ENCODE peak calls at places on chromosomes 13 and 19, in four cellular contexts. L is A549, A is upper lobe of left lung, J is stomach. P is an unnamed sample.

GRCh38 chr13:59176775-59177174 is 987.0 kb downstream of the DIAPH3 start:
- DNase-seq in J (no peak), A (no peak), L (no peak), P (no peak)

GRCh38 chr19:12721656-12722565 is 1.8 kb downstream of the TNPO2 start:
- DNase-seq in J (peak), A (peak), L (peak), P (peak)

GRCh38 chr13:21071015-21071414 is 9.6 kb upstream of the LATS2 start:
- DNase-seq in A (no peak), L (no peak), J (no peak), P (no peak)

GRCh38 chr13:40508112-40508511 is 158.3 kb downstream of the FOXO1 start:
- DNase-seq in J (no peak), A (no peak), L (no peak), P (no peak)

GRCh38 chr13:99028890-99029289 is 51.0 kb upstream of the DOCK9 start:
- DNase-seq in J (no peak), A (no peak), L (no peak), P (no peak)

GRCh38 chr19:38420935-38421334 is 5.1 kb downstream of the RASGRP4 start:
- DNase-seq in L (no peak), J (no peak), A (no peak), P (no peak)

GRCh38 chr13:28636078-28636477 is 22.9 kb upstream of the POMP start:
- DNase-seq in A (no peak), J (no peak), L (no peak), P (no peak)

GRCh38 chr19:13146763-13147563 is 3.2 kb downstream of the STX10 start:
- DNase-seq in A (no peak), J (peak), L (no peak), P (peak)

GRCh38 chr13:47484564-47484963 is 516.5 kb downstream of the SUCLA2 start:
- DNase-seq in L (no peak), A (no peak), J (no peak), P (no peak)

GRCh38 chr19:4633140-4633967 is 6.0 kb upstream of the TNFAIP8L1 start:
- DNase-seq in J (peak), L (peak), A (no peak), P (peak)

GRCh38 chr19:38658462-38659306 is 11.2 kb downstream of the ACTN4 start:
- DNase-seq in A (no peak), J (peak), L (peak), P (peak)

GRCh38 chr19:55542292-55542855 is 3.0 kb downstream of the SBK3 start:
- DNase-seq in L (no peak), J (no peak), A (no peak), P (no peak)

GRCh38 chr13:26249551-26249950 is 4.4 kb upstream of the CDK8 start:
- DNase-seq in L (no peak), A (no peak), J (no peak), P (no peak)

GRCh38 chr13:29737061-29737460 is 113.4 kb downstream of the UBL3 start:
- DNase-seq in J (no peak), A (no peak), L (no peak), P (no peak)

GRCh38 chr13:18996627-18997051 is 185.0 kb downstream of the TUBA3C start:
- DNase-seq in A (no peak), J (peak), L (no peak), P (no peak)

GRCh38 chr19:34220472-34221063 is 33.8 kb upstream of the GARRE1 start:
- DNase-seq in A (no peak), L (peak), J (peak), P (peak)

GRCh38 chr13:43573361-43573740 is 213.4 kb downstream of the ENOX1 start:
- DNase-seq in L (no peak), J (no peak), A (no peak), P (no peak)

GRCh38 chr13:71149498-71150363 is 717.3 kb downstream of the DACH1 start:
- DNase-seq in L (no peak), A (no peak), J (peak), P (no peak)

GRCh38 chr13:33380487-33381079 is 95.0 kb upstream of the STARD13 start:
- DNase-seq in J (no peak), A (no peak), L (no peak), P (no peak)

GRCh38 chr19:47107953-47108746 is 5.4 kb downstream of the ZC3H4 start:
- DNase-seq in L (no peak), J (no peak), A (no peak), P (no peak)

GRCh38 chr13:42266464-42266863 is 5.5 kb upstream of the AKAP11 start:
- DNase-seq in L (no peak), A (no peak), J (no peak), P (no peak)

GRCh38 chr13:79621902-79622301 is 140.9 kb downstream of the NDFIP2 start:
- DNase-seq in A (no peak), L (no peak), J (no peak), P (no peak)

GRCh38 chr19:33998739-33999345 is 173.5 kb upstream of the LSM14A start:
- DNase-seq in L (peak), A (no peak), J (no peak), P (no peak)

GRCh38 chr19:13208964-13209796 is 59.0 kb downstream of the IER2 start:
- DNase-seq in L (no peak), A (peak), J (no peak), P (no peak)

GRCh38 chr13:36029171-36029570 is 102.0 kb downstream of the DCLK1 start:
- DNase-seq in A (no peak), L (no peak), J (no peak), P (no peak)

GRCh38 chr13:41389580-41389979 is 67.8 kb upstream of the RGCC start:
- DNase-seq in J (no peak), L (no peak), A (no peak), P (no peak)

GRCh38 chr13:113927661-113928581 is 46.0 kb downstream of the C13orf46 start:
- DNase-seq in J (peak), A (peak), L (no peak), P (peak)

DNA sequence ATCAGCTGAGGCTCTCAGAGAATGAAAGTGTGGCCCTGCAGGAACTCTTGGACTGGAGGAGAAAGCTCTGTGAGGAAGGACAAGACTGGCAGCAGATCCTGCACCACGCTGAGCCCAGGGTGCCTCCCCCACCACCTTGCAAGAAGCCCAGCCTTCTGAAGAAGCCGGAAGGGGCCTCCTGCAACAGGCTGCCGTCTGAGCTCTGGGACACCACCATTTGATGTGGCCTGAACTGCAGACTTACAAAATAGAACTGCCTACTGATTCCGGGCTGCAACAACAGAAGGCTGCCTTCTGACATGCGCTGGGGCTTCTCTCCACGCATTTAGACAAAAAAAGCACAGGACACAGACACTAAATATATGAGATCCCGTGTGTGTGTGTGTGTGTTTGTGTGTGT is 577.2 kb downstream of the MYO16 start:
- DNase-seq in L (no peak), J (no peak), A (no peak), P (no peak)
- H3K4me3 ChIP-seq in L (no peak), J (no peak), A (no peak), P (no peak)

DNA sequence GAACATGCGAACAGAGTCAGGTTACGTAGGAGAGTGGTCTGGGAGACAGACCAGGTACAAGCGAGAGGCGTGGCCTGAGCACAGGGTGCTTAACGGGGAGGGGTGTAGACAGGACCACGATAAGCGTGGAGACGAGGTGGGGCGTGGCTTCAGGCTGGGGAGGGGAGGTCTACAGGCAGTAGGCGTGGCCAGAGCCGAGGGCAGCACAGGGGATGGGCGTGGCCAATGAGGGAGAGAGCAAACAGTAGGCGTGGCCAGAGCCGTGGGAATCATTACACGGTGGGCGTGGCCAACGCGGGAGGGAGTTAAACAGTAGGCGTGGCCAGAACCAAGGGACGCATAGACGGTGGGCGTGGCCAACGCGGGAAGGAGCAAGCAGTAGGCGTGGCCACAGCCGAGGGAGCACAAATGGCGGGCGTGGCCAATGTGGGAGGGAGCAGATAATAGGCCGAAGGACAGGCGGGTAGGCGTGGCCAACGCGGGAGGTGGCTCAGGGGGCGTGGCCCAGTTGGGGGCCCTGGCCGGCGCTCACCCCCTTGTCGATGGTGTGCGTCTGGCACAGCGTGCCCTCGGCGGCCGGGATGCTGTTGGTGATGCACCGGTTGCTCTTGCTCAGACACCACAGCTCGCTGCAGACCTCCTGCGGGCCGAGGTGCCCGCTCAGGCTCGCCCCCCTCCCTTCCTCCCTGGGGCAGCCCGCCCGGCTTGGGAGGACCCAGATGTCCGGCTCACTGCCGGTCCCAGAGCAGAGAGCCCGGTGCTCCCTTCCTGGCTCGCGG is 15.2 kb upstream of the MYO1F start:
- DNase-seq in L (peak), A (peak), J (peak), P (peak)
- H3K27ac ChIP-seq in L (peak), A (peak), J (peak), P (peak)

GRCh38 chr13:106373989-106374572 is 161.4 kb downstream of the EFNB2 start:
- DNase-seq in A (no peak), J (no peak), L (no peak), P (no peak)
- TF ChIP-seq EP300 in A (no peak), J (no peak), L (no peak), P (no peak)

DNA sequence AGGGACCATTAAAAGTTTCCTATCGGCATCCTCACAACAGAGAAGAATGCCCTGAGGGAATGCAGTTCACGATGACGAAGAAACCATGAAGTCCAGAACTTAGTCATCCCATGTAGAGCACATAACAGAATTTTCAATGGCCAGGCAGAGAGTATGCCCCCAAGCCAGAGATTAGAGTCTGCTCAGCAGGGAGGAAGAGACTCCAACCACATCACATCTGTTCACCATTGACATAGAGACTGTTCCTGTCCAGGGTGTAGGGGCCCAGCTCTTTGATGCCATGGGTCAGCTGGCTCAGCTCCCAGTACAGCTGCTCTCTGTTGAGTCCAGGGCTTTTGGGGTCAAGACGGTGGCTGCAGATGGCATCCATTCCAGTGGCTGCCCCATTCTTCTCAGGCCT is 68.2 kb downstream of the MBD3L1 start:
- DNase-seq in L (no peak), J (no peak), A (no peak), P (no peak)
- H3K4me3 ChIP-seq in L (no peak), J (no peak), A (no peak), P (no peak)

DNA sequence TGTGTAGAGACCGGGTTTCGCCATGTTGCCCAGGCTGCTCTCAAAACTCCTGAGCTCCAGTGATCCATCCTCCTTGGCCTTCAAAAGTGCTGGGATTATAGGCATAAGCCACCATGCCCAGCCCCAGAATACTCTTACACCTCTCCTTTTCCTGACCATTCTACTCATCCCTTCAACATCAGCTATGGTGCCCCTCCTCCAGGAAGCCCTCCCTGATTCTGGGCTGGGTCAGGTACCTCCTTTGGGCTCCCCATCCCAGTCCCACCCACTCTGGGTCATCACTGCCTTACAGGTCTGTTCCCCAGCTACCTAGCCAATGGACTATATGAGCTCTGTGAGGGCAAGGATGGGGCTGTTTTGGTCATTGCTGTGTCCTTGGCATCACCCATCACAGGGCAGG is 9.6 kb downstream of the TGFB1 start:
- DNase-seq in J (no peak), A (no peak), L (no peak), P (no peak)
- H3K27ac ChIP-seq in J (no peak), A (no peak), L (no peak), P (no peak)

P was measured in transverse colon.